ENCODE peak calls at places on chromosomes 3 and 15, in seven cellular contexts. One of them, this sample, is unnamed.
A peak's percentile ranks its signal among the peaks of the same experiment; 100 is the strongest.

GRCh38 chr3:195001961-195002861 is 268.7 kb downstream of the XXYLT1 start:
- DNase-seq in GM12878: peak; percentile 4
- DNase-seq in K562: peak; percentile 76
- DNase-seq in H1: peak; percentile 38
- DNase-seq in SK-N-SH: peak; percentile 75
- DNase-seq in IMR-90: peak; percentile 34
- DNase-seq in A549: peak; percentile 48
- DNase-seq in this sample: peak; percentile 65

GRCh38 chr3:57661404-57661803 is 31.5 kb downstream of the DENND6A start:
- DNase-seq in IMR-90: no peak
- DNase-seq in GM12878: no peak
- DNase-seq in A549: no peak
- DNase-seq in H1: no peak
- DNase-seq in K562: no peak
- DNase-seq in SK-N-SH: no peak
- DNase-seq in this sample: no peak

GRCh38 chr3:4850928-4851265 is 128.3 kb upstream of the BHLHE40 start:
- DNase-seq in K562: no peak
- DNase-seq in A549: no peak
- DNase-seq in H1: no peak
- DNase-seq in GM12878: peak; percentile 68
- DNase-seq in IMR-90: no peak
- DNase-seq in SK-N-SH: no peak
- DNase-seq in this sample: no peak

GRCh38 chr15:78455749-78456148 is 17.7 kb downstream of the IREB2 start:
- DNase-seq in SK-N-SH: no peak
- DNase-seq in GM12878: no peak
- DNase-seq in H1: no peak
- DNase-seq in K562: no peak
- DNase-seq in IMR-90: no peak
- DNase-seq in A549: no peak
- DNase-seq in this sample: no peak

GRCh38 chr3:32442766-32443165 is 51.1 kb downstream of the CMTM7 start:
- DNase-seq in IMR-90: peak; percentile 58
- DNase-seq in SK-N-SH: no peak
- DNase-seq in GM12878: no peak
- DNase-seq in H1: no peak
- DNase-seq in A549: no peak
- DNase-seq in K562: no peak
- DNase-seq in this sample: no peak

GRCh38 chr3:14179114-14179465 is 473 bp downstream of the LSM3 start:
- DNase-seq in A549: no peak
- DNase-seq in GM12878: no peak
- DNase-seq in H1: no peak
- DNase-seq in IMR-90: no peak
- DNase-seq in SK-N-SH: no peak
- DNase-seq in K562: no peak
- DNase-seq in this sample: no peak

GRCh38 chr15:88688394-88688933 is 49.6 kb downstream of the ISG20 start:
- DNase-seq in K562: no peak
- DNase-seq in H1: no peak
- DNase-seq in SK-N-SH: no peak
- DNase-seq in GM12878: no peak
- DNase-seq in IMR-90: no peak
- DNase-seq in A549: no peak
- DNase-seq in this sample: no peak

GRCh38 chr3:69209413-69209812 is 87.0 kb upstream of the LMOD3 start:
- DNase-seq in H1: no peak
- DNase-seq in GM12878: no peak
- DNase-seq in K562: no peak
- DNase-seq in SK-N-SH: no peak
- DNase-seq in IMR-90: no peak
- DNase-seq in A549: no peak
- DNase-seq in this sample: no peak

GRCh38 chr15:45169608-45170480 is 17.9 kb downstream of the SHF start:
- DNase-seq in H1: no peak
- DNase-seq in GM12878: no peak
- DNase-seq in K562: no peak
- DNase-seq in A549: no peak
- DNase-seq in SK-N-SH: peak; percentile 92
- DNase-seq in IMR-90: no peak
- DNase-seq in this sample: no peak

GRCh38 chr3:33749546-33750215 is 31.6 kb upstream of the CLASP2 start:
- DNase-seq in A549: no peak
- DNase-seq in H1: no peak
- DNase-seq in IMR-90: peak; percentile 71
- DNase-seq in GM12878: no peak
- DNase-seq in K562: no peak
- DNase-seq in SK-N-SH: no peak
- DNase-seq in this sample: no peak

GRCh38 chr3:43692085-43692484 is 1.3 kb downstream of the ABHD5 start:
- DNase-seq in H1: no peak
- DNase-seq in K562: no peak
- DNase-seq in A549: peak; percentile 11
- DNase-seq in IMR-90: no peak
- DNase-seq in SK-N-SH: no peak
- DNase-seq in GM12878: no peak
- DNase-seq in this sample: no peak

GRCh38 chr3:108241146-108241545 is 18.9 kb upstream of the IFT57 start:
- DNase-seq in K562: no peak
- DNase-seq in SK-N-SH: no peak
- DNase-seq in GM12878: no peak
- DNase-seq in H1: no peak
- DNase-seq in IMR-90: no peak
- DNase-seq in A549: no peak
- DNase-seq in this sample: no peak

GRCh38 chr3:71503525-71504249 is 79.8 kb downstream of the FOXP1 start:
- DNase-seq in K562: no peak
- DNase-seq in SK-N-SH: no peak
- DNase-seq in H1: no peak
- DNase-seq in GM12878: no peak
- DNase-seq in A549: peak; percentile 80
- DNase-seq in IMR-90: peak; percentile 83
- DNase-seq in this sample: no peak

GRCh38 chr3:100274361-100274760 is 13.6 kb downstream of the TBC1D23 start:
- DNase-seq in A549: no peak
- DNase-seq in K562: no peak
- DNase-seq in SK-N-SH: no peak
- DNase-seq in IMR-90: no peak
- DNase-seq in H1: no peak
- DNase-seq in GM12878: no peak
- DNase-seq in this sample: no peak

GRCh38 chr3:85796140-85796539 is 837.4 kb downstream of the CADM2 start:
- DNase-seq in SK-N-SH: no peak
- DNase-seq in K562: no peak
- DNase-seq in IMR-90: no peak
- DNase-seq in A549: no peak
- DNase-seq in H1: no peak
- DNase-seq in GM12878: no peak
- DNase-seq in this sample: no peak

GRCh38 chr3:115644391-115644790 is 21.1 kb downstream of the GAP43 start:
- DNase-seq in GM12878: no peak
- DNase-seq in K562: no peak
- DNase-seq in SK-N-SH: no peak
- DNase-seq in A549: no peak
- DNase-seq in H1: no peak
- DNase-seq in IMR-90: peak; percentile 29
- DNase-seq in this sample: no peak

GRCh38 chr15:46316024-46316423 is 681.2 kb downstream of the SQOR start:
- DNase-seq in K562: no peak
- DNase-seq in H1: no peak
- DNase-seq in A549: no peak
- DNase-seq in SK-N-SH: no peak
- DNase-seq in GM12878: no peak
- DNase-seq in IMR-90: no peak
- DNase-seq in this sample: no peak

GRCh38 chr3:10771486-10772225 is 44.4 kb upstream of the SLC6A11 start:
- DNase-seq in K562: no peak
- DNase-seq in H1: no peak
- DNase-seq in SK-N-SH: no peak
- DNase-seq in IMR-90: no peak
- DNase-seq in A549: no peak
- DNase-seq in GM12878: no peak
- DNase-seq in this sample: no peak

GRCh38 chr15:43187544-43188155 is 2.4 kb downstream of the CCNDBP1 start:
- DNase-seq in A549: peak; percentile 51
- DNase-seq in IMR-90: peak; percentile 80
- DNase-seq in H1: no peak
- DNase-seq in GM12878: no peak
- DNase-seq in SK-N-SH: peak; percentile 51
- DNase-seq in K562: no peak
- DNase-seq in this sample: peak; percentile 53

GRCh38 chr3:194574639-194575483 is 58.4 kb downstream of the TMEM44 start:
- DNase-seq in IMR-90: peak; percentile 83
- DNase-seq in H1: no peak
- DNase-seq in GM12878: no peak
- DNase-seq in A549: no peak
- DNase-seq in K562: peak; percentile 22
- DNase-seq in SK-N-SH: no peak
- DNase-seq in this sample: no peak

GRCh38 chr15:66234798-66235197 is 18.8 kb downstream of the MEGF11 start:
- DNase-seq in K562: no peak
- DNase-seq in GM12878: no peak
- DNase-seq in SK-N-SH: no peak
- DNase-seq in A549: no peak
- DNase-seq in H1: no peak
- DNase-seq in IMR-90: no peak
- DNase-seq in this sample: no peak

GRCh38 chr15:66235866-66236265 is 17.7 kb downstream of the MEGF11 start:
- DNase-seq in H1: no peak
- DNase-seq in SK-N-SH: no peak
- DNase-seq in K562: no peak
- DNase-seq in GM12878: no peak
- DNase-seq in A549: no peak
- DNase-seq in IMR-90: no peak
- DNase-seq in this sample: no peak

GRCh38 chr15:66232267-66232625 is 21.3 kb downstream of the MEGF11 start:
- DNase-seq in GM12878: no peak
- DNase-seq in K562: no peak
- DNase-seq in H1: no peak
- DNase-seq in SK-N-SH: no peak
- DNase-seq in IMR-90: no peak
- DNase-seq in A549: no peak
- DNase-seq in this sample: no peak

GRCh38 chr15:66231421-66232266 is 21.9 kb downstream of the MEGF11 start:
- DNase-seq in IMR-90: no peak
- DNase-seq in H1: no peak
- DNase-seq in A549: no peak
- DNase-seq in GM12878: no peak
- DNase-seq in SK-N-SH: peak; percentile 42
- DNase-seq in K562: no peak
- DNase-seq in this sample: no peak

DNA sequence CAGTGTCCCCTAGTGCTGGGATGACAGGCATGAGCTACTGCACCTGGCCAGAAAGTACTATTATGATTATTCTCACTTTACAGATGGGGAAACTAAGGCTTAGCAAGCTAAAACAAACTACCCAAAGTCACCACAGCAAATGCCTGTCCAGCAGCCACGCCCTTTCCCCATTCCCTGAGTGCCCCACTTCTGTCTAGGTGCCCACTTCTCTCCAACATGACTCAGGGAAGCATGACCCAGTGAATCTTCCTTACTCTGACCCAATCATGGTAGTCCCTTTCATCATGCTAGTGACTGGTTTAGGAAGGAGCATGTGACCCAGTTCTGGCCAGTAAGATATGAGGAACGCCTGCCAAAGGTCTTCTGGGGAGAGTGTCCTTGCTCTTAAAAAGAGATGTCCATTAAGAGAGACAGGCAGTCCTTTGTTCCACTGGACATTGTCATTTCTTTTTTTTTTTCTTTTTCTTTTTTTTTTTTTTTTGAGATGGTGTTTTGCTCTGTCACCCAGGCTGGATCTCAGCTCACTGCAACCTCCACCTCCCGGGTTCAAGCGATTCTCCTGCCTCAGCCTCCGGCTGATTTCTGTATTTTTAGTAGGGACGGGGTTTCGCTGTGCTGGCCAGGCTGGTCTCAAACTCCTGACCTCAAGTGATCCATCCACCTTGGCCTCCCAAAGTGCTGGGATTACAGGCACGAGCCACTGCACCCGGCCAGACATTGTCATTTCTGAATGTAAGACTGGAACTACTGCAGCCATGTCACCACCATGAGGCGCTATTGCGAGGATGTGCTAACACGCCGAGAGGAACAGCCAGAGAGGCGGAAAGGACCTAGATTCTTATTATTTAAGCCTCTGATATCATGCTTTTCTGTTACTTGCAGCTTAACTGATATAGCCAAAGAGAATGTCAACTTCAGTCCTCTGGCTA is 19.8 kb downstream of the MEGF11 start:
- DNase-seq in SK-N-SH: no peak
- DNase-seq in K562: peak; percentile 62
- DNase-seq in GM12878: no peak
- DNase-seq in IMR-90: no peak
- DNase-seq in A549: peak; percentile 64
- DNase-seq in H1: no peak
- DNase-seq in this sample: peak; percentile 23
- TF ChIP-seq RFX5 in SK-N-SH: no peak
- TF ChIP-seq RFX5 in K562: no peak
- TF ChIP-seq RFX5 in GM12878: no peak
- TF ChIP-seq RFX5 in IMR-90: no peak
- TF ChIP-seq RFX5 in A549: no peak
- TF ChIP-seq RFX5 in H1: no peak
- TF ChIP-seq RFX5 in this sample: no peak

DNA sequence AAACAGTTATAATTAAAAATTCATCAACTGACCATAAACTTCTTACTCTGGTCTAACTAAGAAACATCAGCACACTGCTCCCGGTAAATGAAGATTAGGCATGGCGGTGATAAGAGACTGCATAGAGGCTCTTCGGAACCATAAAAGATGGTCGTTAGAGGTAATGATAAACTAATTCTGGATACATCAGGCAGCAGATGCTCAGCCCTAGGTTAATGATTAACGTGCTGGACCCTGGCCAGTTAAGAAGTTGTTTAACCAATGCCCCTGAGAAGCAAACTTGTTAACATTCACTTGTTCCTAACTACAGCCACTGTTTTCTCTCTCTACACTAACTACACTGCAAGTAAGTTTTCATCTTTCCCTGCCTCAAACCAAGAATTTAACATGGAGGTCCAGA is 111.5 kb downstream of the PDZRN3 start:
- DNase-seq in IMR-90: no peak
- DNase-seq in A549: peak; percentile 18
- DNase-seq in GM12878: no peak
- DNase-seq in H1: no peak
- DNase-seq in SK-N-SH: no peak
- DNase-seq in K562: no peak
- DNase-seq in this sample: peak; percentile 86
- TF ChIP-seq RFX5 in IMR-90: no peak
- TF ChIP-seq RFX5 in A549: no peak
- TF ChIP-seq RFX5 in GM12878: no peak
- TF ChIP-seq RFX5 in H1: no peak
- TF ChIP-seq RFX5 in SK-N-SH: no peak
- TF ChIP-seq RFX5 in K562: no peak
- TF ChIP-seq RFX5 in this sample: no peak

GRCh38 chr3:53114011-53114400 is 16.2 kb downstream of the RFT1 start:
- DNase-seq in GM12878: no peak
- DNase-seq in IMR-90: peak; percentile 78
- DNase-seq in A549: peak; percentile 68
- DNase-seq in SK-N-SH: peak; percentile 78
- DNase-seq in H1: peak; percentile 47
- DNase-seq in K562: peak; percentile 78
- DNase-seq in this sample: peak; percentile 66
- TF ChIP-seq RFX5 in GM12878: no peak
- TF ChIP-seq RFX5 in IMR-90: no peak
- TF ChIP-seq RFX5 in A549: no peak
- TF ChIP-seq RFX5 in SK-N-SH: no peak
- TF ChIP-seq RFX5 in H1: no peak
- TF ChIP-seq RFX5 in K562: no peak
- TF ChIP-seq RFX5 in this sample: no peak

GRCh38 chr3:188135271-188135670 is 18.7 kb upstream of the LPP start:
- DNase-seq in GM12878: no peak
- DNase-seq in H1: no peak
- DNase-seq in K562: no peak
- DNase-seq in IMR-90: no peak
- DNase-seq in A549: no peak
- DNase-seq in SK-N-SH: no peak
- DNase-seq in this sample: no peak
- TF ChIP-seq RFX5 in GM12878: no peak
- TF ChIP-seq RFX5 in H1: no peak
- TF ChIP-seq RFX5 in K562: no peak
- TF ChIP-seq RFX5 in IMR-90: no peak
- TF ChIP-seq RFX5 in A549: no peak
- TF ChIP-seq RFX5 in SK-N-SH: no peak
- TF ChIP-seq RFX5 in this sample: no peak